ENCODE peak calls at places on chromosomes 5 and 9, in five cellular contexts. L, V, F, D and P are unnamed samples.

GRCh38 chr9:27505744-27506161 is 18.3 kb upstream of the IFNK start:
- DNase-seq in F (no peak), D (no peak), V (peak), L (no peak), P (no peak)

GRCh38 chr5:16673241-16673998 is 56.6 kb upstream of the RETREG1 start:
- DNase-seq in F (no peak), L (no peak), D (no peak), V (no peak), P (no peak)

GRCh38 chr5:173919443-173919842 is 31.3 kb downstream of the CPEB4 start:
- DNase-seq in D (no peak), F (peak), L (no peak), V (peak), P (no peak)

GRCh38 chr9:123322771-123323481 is 33.1 kb upstream of the CRB2 start:
- DNase-seq in D (no peak), L (no peak), F (no peak), V (no peak), P (peak)

GRCh38 chr5:12477556-12477955 is 573.3 kb upstream of the CTNND2 start:
- DNase-seq in D (no peak), F (no peak), V (no peak), L (no peak), P (no peak)

GRCh38 chr5:31916327-31916726 is 257.8 kb downstream of the GOLPH3 start:
- DNase-seq in F (no peak), V (no peak), D (no peak), L (no peak), P (no peak)

GRCh38 chr5:141714542-141715303 is 32.7 kb upstream of the ARAP3 start:
- DNase-seq in D (no peak), L (no peak), V (no peak), F (no peak), P (no peak)

GRCh38 chr9:36148652-36149051 is 12.1 kb downstream of the GLIPR2 start:
- DNase-seq in D (peak), L (peak), F (peak), V (peak), P (peak)

GRCh38 chr5:16265141-16265540 is 85.5 kb upstream of the MARCHF11 start:
- DNase-seq in F (no peak), L (no peak), V (no peak), D (no peak), P (no peak)

GRCh38 chr5:64144429-64145215 is 21.0 kb upstream of the RNF180 start:
- DNase-seq in L (no peak), F (peak), D (no peak), V (no peak), P (no peak)

GRCh38 chr5:141077826-141078225 is 16.6 kb upstream of the PCDHB2 start:
- DNase-seq in L (no peak), V (no peak), F (no peak), D (no peak), P (no peak)

GRCh38 chr9:91995000-91995399 is 45.0 kb upstream of the ROR2 start:
- DNase-seq in V (no peak), D (no peak), L (no peak), F (no peak), P (no peak)

GRCh38 chr5:83711982-83712601 is 8.6 kb downstream of the HAPLN1 start:
- DNase-seq in D (peak), V (peak), F (peak), L (no peak), P (peak)

GRCh38 chr5:60497706-60498500 is 202.1 kb downstream of the DEPDC1B start:
- DNase-seq in F (peak), D (no peak), L (no peak), V (no peak), P (no peak)

GRCh38 chr9:132166599-132166998 is 4.7 kb downstream of the NTNG2 start:
- DNase-seq in D (no peak), V (no peak), F (peak), L (no peak), P (no peak)

GRCh38 chr5:40679998-40680681 is 425 bp downstream of the PTGER4 start:
- DNase-seq in D (peak), F (peak), V (peak), L (no peak), P (no peak)

GRCh38 chr5:180601591-180602480 is 10.5 kb upstream of the SCGB3A1 start:
- DNase-seq in F (no peak), V (no peak), L (no peak), D (peak), P (no peak)

GRCh38 chr9:73532985-73533384 is 381.3 kb downstream of the ANXA1 start:
- DNase-seq in F (no peak), D (no peak), V (no peak), L (no peak), P (no peak)

GRCh38 chr5:151098185-151098813 is 17.5 kb upstream of the TNIP1 start:
- DNase-seq in D (peak), L (no peak), F (no peak), V (no peak), P (peak)

GRCh38 chr5:65027149-65027548 is 258.4 kb downstream of the CWC27 start:
- DNase-seq in D (no peak), V (no peak), L (no peak), F (no peak), P (peak)

GRCh38 chr9:76846307-76846706 is 59.6 kb downstream of the PRUNE2 start:
- DNase-seq in F (peak), V (no peak), D (no peak), L (no peak), P (no peak)

GRCh38 chr5:41961736-41962135 is 36.7 kb downstream of the FBXO4 start:
- DNase-seq in V (no peak), F (no peak), L (no peak), D (no peak), P (no peak)

GRCh38 chr9:15641301-15641700 is 88.5 kb downstream of the CCDC171 start:
- DNase-seq in D (no peak), F (peak), L (no peak), V (no peak), P (no peak)

GRCh38 chr5:58963821-58964220 is 380.9 kb downstream of the RAB3C start:
- DNase-seq in D (no peak), L (no peak), V (no peak), F (no peak), P (no peak)

GRCh38 chr5:54547711-54548250 is 30.2 kb downstream of the SNX18 start:
- DNase-seq in D (no peak), L (peak), V (no peak), F (peak), P (no peak)

GRCh38 chr5:143890475-143890874 is 78.5 kb downstream of the HMHB1 start:
- DNase-seq in V (no peak), F (peak), L (no peak), D (no peak), P (no peak)

GRCh38 chr5:167970002-167970401 is 321.4 kb upstream of the WWC1 start:
- DNase-seq in F (no peak), D (peak), V (no peak), L (no peak), P (peak)

GRCh38 chr5:17096975-17097695 is 120.3 kb upstream of the BASP1 start:
- DNase-seq in L (no peak), F (no peak), D (no peak), V (no peak), P (no peak)

GRCh38 chr5:172985596-172985995 is 2.0 kb downstream of the ATP6V0E1 start:
- DNase-seq in D (no peak), L (no peak), V (no peak), F (no peak), P (no peak)

GRCh38 chr9:133777111-133777791 is 39.1 kb upstream of the SARDH start:
- DNase-seq in V (no peak), L (no peak), D (no peak), F (no peak), P (no peak)

GRCh38 chr5:171808951-171809350 is 23.3 kb downstream of the SMIM23 start:
- DNase-seq in F (peak), L (peak), D (no peak), V (no peak), P (no peak)

GRCh38 chr5:72166070-72166979 is 59.0 kb downstream of the MAP1B start:
- DNase-seq in L (no peak), D (no peak), F (peak), V (peak), P (no peak)

GRCh38 chr5:137619191-137619870 is 116.6 kb downstream of the KLHL3 start:
- DNase-seq in F (peak), D (no peak), L (peak), V (no peak), P (no peak)

GRCh38 chr9:133677126-133678010 is 41.2 kb downstream of the DBH start:
- DNase-seq in D (no peak), V (no peak), F (no peak), L (no peak), P (no peak)